ENCODE peak calls at places on chromosomes 16 and 17, in ten cellular contexts. X is fibroblast of lung; U is stimulated activated CD8-positive, alpha-beta memory T cell treated with anti-CD3 and anti-CD28 coated beads, Interleukin-7, amount 100 ng/mL, for 1 hour; G is stimulated activated CD4-positive, alpha-beta T cell treated with anti-CD3 and anti-CD28 coated beads, Interleukin-1b, Interleukin-23, amount 100 ng/mL, for 24 hours; T is keratinocyte; I is HTR-8/SVneo; F is effector CD4-positive, alpha-beta T cell; V is NCI-H1105 treated with DMSO at 0.1 percent for 48 hours; O is mammary epithelial cell; K is NCI-H2029 treated with DMSO at 0.1 percent for 48 hours. M is an unnamed sample.

GRCh38 chr17:15659663-15660062 is 24.4 kb downstream of the TRIM16 start:
- DNase-seq in X (peak; percentile 47), O (peak; percentile 87), V (no peak), U (no peak), I (no peak), K (no peak), G (no peak), T (peak; percentile 95), F (no peak), M (no peak)

GRCh38 chr17:27218041-27218440 is 75.9 kb upstream of the WSB1 start:
- DNase-seq in V (no peak), G (no peak), I (no peak), O (no peak), U (no peak), K (no peak), X (no peak), T (no peak), F (no peak), M (no peak)

GRCh38 chr16:30458561-30459394 is 13.1 kb upstream of the SEPHS2 start:
- DNase-seq in U (peak; percentile 52), G (peak; percentile 77), X (no peak), I (no peak), K (no peak), F (peak; percentile 51), O (no peak), T (no peak), V (no peak), M (no peak)

GRCh38 chr16:67264277-67264676 is 15.1 kb upstream of the PLEKHG4 start:
- DNase-seq in I (no peak), F (no peak), U (no peak), V (no peak), X (no peak), T (no peak), G (no peak), K (no peak), O (no peak), M (no peak)

GRCh38 chr17:72713701-72714100 is 378.8 kb downstream of the SLC39A11 start:
- DNase-seq in T (no peak), F (no peak), V (no peak), I (no peak), O (no peak), X (no peak), U (no peak), G (no peak), K (no peak), M (no peak)

GRCh38 chr17:56774650-56775049 is 59.1 kb downstream of the C17orf67 start:
- DNase-seq in G (no peak), F (no peak), X (no peak), V (no peak), O (no peak), T (no peak), I (no peak), K (no peak), U (no peak), M (no peak)

GRCh38 chr17:27293898-27294688 is at the start of gene WSB1:
- DNase-seq in G (peak; percentile 94), K (peak; percentile 71), V (peak; percentile 84), X (peak; percentile 85), U (peak; percentile 86), I (peak; percentile 96), O (peak; percentile 84), F (peak; percentile 90), T (no peak), M (peak; percentile 45)

GRCh38 chr17:38418693-38419507 is 9.4 kb upstream of the ARHGAP23 start:
- DNase-seq in U (no peak), G (no peak), K (no peak), F (no peak), X (no peak), I (no peak), V (no peak), O (no peak), T (no peak), M (no peak)

GRCh38 chr17:51572115-51572514 is 311.8 kb downstream of the UTP18 start:
- DNase-seq in U (no peak), V (no peak), K (no peak), F (no peak), T (no peak), I (no peak), X (no peak), O (peak; percentile 5), G (no peak), M (no peak)

GRCh38 chr17:16488572-16488997 is 3.4 kb downstream of the LRRC75A start:
- DNase-seq in F (no peak), O (no peak), I (no peak), G (no peak), X (no peak), T (no peak), U (no peak), V (no peak), K (no peak), M (no peak)

GRCh38 chr17:44826123-44826790 is 3.8 kb downstream of the GJC1 start:
- DNase-seq in O (no peak), I (no peak), K (no peak), F (no peak), U (no peak), G (no peak), V (no peak), T (no peak), X (peak; percentile 53), M (no peak)

GRCh38 chr16:14513389-14514107 is 116.5 kb downstream of the PARN start:
- DNase-seq in T (no peak), U (no peak), K (no peak), G (no peak), O (no peak), V (no peak), X (no peak), F (no peak), I (no peak), M (no peak)

GRCh38 chr16:67928561-67929364 is 2.9 kb downstream of the CTRL start:
- DNase-seq in X (peak; percentile 22), K (no peak), O (peak; percentile 49), G (peak; percentile 64), V (peak; percentile 56), U (peak; percentile 44), T (no peak), F (peak; percentile 64), I (peak; percentile 82), M (no peak)

GRCh38 chr17:14228903-14229302 is 7.8 kb downstream of the CDRT15 start:
- DNase-seq in U (no peak), G (no peak), O (no peak), F (no peak), T (no peak), V (no peak), I (no peak), X (no peak), K (no peak), M (no peak)

GRCh38 chr17:78919816-78920516 is 5.2 kb downstream of the TIMP2 start:
- DNase-seq in V (no peak), G (no peak), O (no peak), T (no peak), U (no peak), X (no peak), K (no peak), I (no peak), F (no peak), M (no peak)

GRCh38 chr17:43582426-43582825 is 36.3 kb upstream of the ETV4 start:
- DNase-seq in O (no peak), F (no peak), V (no peak), X (no peak), K (no peak), G (no peak), I (no peak), U (no peak), T (no peak), M (no peak)